ENCODE peak calls at places on chromosomes 4 and X, in four cellular contexts. One of them, this sample, is unnamed. For H3K27me3 and H3K4me1, the result is how much of the 10 kb centered on the place peaks cover.

GRCh38 chr4:139745111-139745639 is 79.6 kb downstream of the MGST2 start:
- DNase-seq in right cardiac atrium: no peak
- DNase-seq in body of pancreas: no peak
- DNase-seq in H9: no peak
- DNase-seq in this sample: no peak

GRCh38 chr4:89486673-89487072 is 179.1 kb upstream of the GPRIN3 start:
- DNase-seq in right cardiac atrium: no peak
- DNase-seq in body of pancreas: no peak
- DNase-seq in H9: no peak
- DNase-seq in this sample: no peak

GRCh38 chr4:149584703-149585102 is 230.9 kb downstream of the IQCM start:
- DNase-seq in H9: no peak
- DNase-seq in right cardiac atrium: no peak
- DNase-seq in body of pancreas: no peak
- DNase-seq in this sample: no peak

GRCh38 chr4:41006141-41006540 is 208.2 kb downstream of the APBB2 start:
- DNase-seq in right cardiac atrium: no peak
- DNase-seq in H9: no peak
- DNase-seq in body of pancreas: no peak
- DNase-seq in this sample: no peak

GRCh38 chr4:182736207-182736606 is 181.0 kb downstream of the DCTD start:
- DNase-seq in right cardiac atrium: no peak
- DNase-seq in body of pancreas: no peak
- DNase-seq in H9: no peak
- DNase-seq in this sample: no peak

GRCh38 chrX:134294548-134294947 is 57.6 kb downstream of the CCDC160 start:
- DNase-seq in right cardiac atrium: no peak
- DNase-seq in body of pancreas: no peak
- DNase-seq in H9: no peak
- DNase-seq in this sample: no peak

GRCh38 chr4:139555705-139556070 is 331 bp downstream of the SETD7 start:
- DNase-seq in right cardiac atrium: peak
- DNase-seq in body of pancreas: peak
- DNase-seq in H9: no peak
- DNase-seq in this sample: no peak

GRCh38 chr4:168515222-168516011 is 18.6 kb downstream of the PALLD start:
- DNase-seq in H9: no peak
- DNase-seq in body of pancreas: peak
- DNase-seq in right cardiac atrium: peak
- DNase-seq in this sample: no peak

GRCh38 chrX:40581333-40581910 is 652 bp downstream of the ATP6AP2 start:
- DNase-seq in body of pancreas: no peak
- DNase-seq in H9: no peak
- DNase-seq in right cardiac atrium: no peak
- DNase-seq in this sample: no peak

GRCh38 chr4:119623025-119623424 is 5.6 kb downstream of the PDE5A start:
- DNase-seq in body of pancreas: no peak
- DNase-seq in right cardiac atrium: no peak
- DNase-seq in H9: no peak
- DNase-seq in this sample: no peak

GRCh38 chrX:32937043-32937442 is 274.3 kb downstream of the DMD start:
- DNase-seq in body of pancreas: no peak
- DNase-seq in right cardiac atrium: no peak
- DNase-seq in H9: no peak
- DNase-seq in this sample: no peak

GRCh38 chr4:52606766-52607165 is 52.3 kb downstream of the USP46 start:
- DNase-seq in body of pancreas: no peak
- DNase-seq in H9: no peak
- DNase-seq in right cardiac atrium: no peak
- DNase-seq in this sample: no peak

DNA sequence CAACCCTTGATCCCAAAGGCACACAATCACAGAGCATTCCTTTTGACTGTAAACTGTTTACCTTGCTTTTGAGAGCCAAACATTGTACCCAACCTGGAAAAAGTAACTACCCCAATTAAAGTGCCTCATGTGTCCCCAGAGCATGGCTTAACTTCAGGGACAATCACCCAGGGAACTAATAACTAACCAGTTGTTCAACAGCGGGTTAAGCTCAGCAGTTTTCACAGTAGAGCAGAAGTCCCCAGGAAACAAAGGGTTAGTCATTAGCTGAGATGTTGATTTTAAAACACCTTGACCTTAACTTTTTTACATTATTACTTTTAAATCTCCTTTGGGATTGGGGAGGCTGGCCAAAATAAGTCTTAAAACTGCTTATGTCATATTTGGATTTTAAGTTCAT is 94.8 kb downstream of the RELL1 start:
- DNase-seq in H9: no peak
- DNase-seq in body of pancreas: no peak
- DNase-seq in right cardiac atrium: no peak
- DNase-seq in this sample: no peak
- H3K27ac ChIP-seq in H9: no peak
- H3K27ac ChIP-seq in body of pancreas: no peak
- H3K27ac ChIP-seq in right cardiac atrium: no peak
- H3K27ac ChIP-seq in this sample: no peak

GRCh38 chrX:152641996-152642395 is 4.3 kb downstream of the GABRQ start:
- DNase-seq in body of pancreas: no peak
- DNase-seq in H9: peak
- DNase-seq in right cardiac atrium: no peak
- DNase-seq in this sample: no peak
- H3K27me3 ChIP-seq in body of pancreas: under half
- H3K27me3 ChIP-seq in H9: under half
- H3K27me3 ChIP-seq in right cardiac atrium: under half
- H3K27me3 ChIP-seq in this sample: under half

GRCh38 chrX:48937065-48937907 is 18.5 kb upstream of the PIM2 start:
- DNase-seq in right cardiac atrium: peak
- DNase-seq in body of pancreas: peak
- DNase-seq in H9: no peak
- DNase-seq in this sample: peak

GRCh38 chrX:48934581-48935331 is 15.9 kb upstream of the PIM2 start:
- DNase-seq in H9: no peak
- DNase-seq in right cardiac atrium: no peak
- DNase-seq in body of pancreas: no peak
- DNase-seq in this sample: no peak

GRCh38 chrX:48938721-48939416 is 18.5 kb downstream of the OTUD5 start:
- DNase-seq in H9: no peak
- DNase-seq in right cardiac atrium: no peak
- DNase-seq in body of pancreas: no peak
- DNase-seq in this sample: peak

GRCh38 chrX:48933757-48934156 is 14.9 kb upstream of the PIM2 start:
- DNase-seq in body of pancreas: no peak
- DNase-seq in right cardiac atrium: no peak
- DNase-seq in H9: no peak
- DNase-seq in this sample: no peak

DNA sequence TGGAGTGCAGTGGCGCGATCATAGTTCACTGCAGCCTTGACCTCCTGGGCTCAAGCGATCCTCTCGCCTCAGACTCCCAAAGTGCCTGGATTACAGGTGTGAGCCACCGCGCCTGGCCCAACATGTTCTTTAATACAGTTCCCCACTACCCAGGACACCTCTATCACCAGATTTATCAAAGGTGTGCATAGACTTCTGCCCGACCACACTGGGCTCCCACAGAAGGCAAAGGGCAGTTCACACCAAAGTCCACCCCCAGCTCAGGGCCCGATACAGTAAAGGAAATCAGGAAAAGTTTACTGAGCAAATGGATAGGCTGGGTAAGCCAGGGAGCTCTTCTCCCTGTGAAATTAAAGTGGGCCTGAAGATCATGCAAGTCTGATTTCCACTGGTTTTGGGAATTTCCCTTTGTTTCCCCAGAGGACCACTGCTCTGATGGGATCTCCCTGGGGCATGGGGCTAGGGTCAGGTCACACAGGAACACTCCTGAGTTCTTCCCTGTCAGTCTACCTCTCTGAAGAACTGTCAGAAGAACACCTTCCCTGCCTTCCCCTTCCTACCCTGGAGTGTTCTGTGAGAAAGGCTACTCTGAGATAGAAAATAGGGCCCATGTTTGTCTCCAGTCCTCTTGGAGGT is 17.7 kb upstream of the PIM2 start:
- DNase-seq in H9: no peak
- DNase-seq in body of pancreas: no peak
- DNase-seq in right cardiac atrium: no peak
- DNase-seq in this sample: no peak
- H3K4me1 ChIP-seq in H9: under half
- H3K4me1 ChIP-seq in body of pancreas: under half
- H3K4me1 ChIP-seq in right cardiac atrium: under half
- H3K4me1 ChIP-seq in this sample: half or more

GRCh38 chr4:102599887-102600286 is 98.7 kb downstream of the NFKB1 start:
- DNase-seq in right cardiac atrium: no peak
- DNase-seq in body of pancreas: no peak
- DNase-seq in H9: no peak
- DNase-seq in this sample: no peak
- H3K27ac ChIP-seq in right cardiac atrium: no peak
- H3K27ac ChIP-seq in body of pancreas: no peak
- H3K27ac ChIP-seq in H9: no peak
- H3K27ac ChIP-seq in this sample: no peak

GRCh38 chr4:15913631-15913970 is 24.9 kb downstream of the FGFBP1 start:
- DNase-seq in body of pancreas: no peak
- DNase-seq in right cardiac atrium: no peak
- DNase-seq in H9: no peak
- DNase-seq in this sample: no peak

GRCh38 chr4:15912236-15912635 is 26.3 kb downstream of the FGFBP1 start:
- DNase-seq in body of pancreas: no peak
- DNase-seq in right cardiac atrium: no peak
- DNase-seq in H9: no peak
- DNase-seq in this sample: no peak

GRCh38 chr4:15914291-15914690 is 24.2 kb downstream of the FGFBP1 start:
- DNase-seq in right cardiac atrium: no peak
- DNase-seq in H9: no peak
- DNase-seq in body of pancreas: no peak
- DNase-seq in this sample: no peak

GRCh38 chr4:15914736-15915135 is 23.8 kb downstream of the FGFBP1 start:
- DNase-seq in H9: no peak
- DNase-seq in body of pancreas: no peak
- DNase-seq in right cardiac atrium: no peak
- DNase-seq in this sample: no peak

GRCh38 chr4:15912961-15913630 is 25.4 kb downstream of the FGFBP1 start:
- DNase-seq in body of pancreas: no peak
- DNase-seq in right cardiac atrium: no peak
- DNase-seq in H9: no peak
- DNase-seq in this sample: no peak
- H3K27me3 ChIP-seq in body of pancreas: under half
- H3K27me3 ChIP-seq in right cardiac atrium: under half
- H3K27me3 ChIP-seq in H9: under half
- H3K27me3 ChIP-seq in this sample: under half

DNA sequence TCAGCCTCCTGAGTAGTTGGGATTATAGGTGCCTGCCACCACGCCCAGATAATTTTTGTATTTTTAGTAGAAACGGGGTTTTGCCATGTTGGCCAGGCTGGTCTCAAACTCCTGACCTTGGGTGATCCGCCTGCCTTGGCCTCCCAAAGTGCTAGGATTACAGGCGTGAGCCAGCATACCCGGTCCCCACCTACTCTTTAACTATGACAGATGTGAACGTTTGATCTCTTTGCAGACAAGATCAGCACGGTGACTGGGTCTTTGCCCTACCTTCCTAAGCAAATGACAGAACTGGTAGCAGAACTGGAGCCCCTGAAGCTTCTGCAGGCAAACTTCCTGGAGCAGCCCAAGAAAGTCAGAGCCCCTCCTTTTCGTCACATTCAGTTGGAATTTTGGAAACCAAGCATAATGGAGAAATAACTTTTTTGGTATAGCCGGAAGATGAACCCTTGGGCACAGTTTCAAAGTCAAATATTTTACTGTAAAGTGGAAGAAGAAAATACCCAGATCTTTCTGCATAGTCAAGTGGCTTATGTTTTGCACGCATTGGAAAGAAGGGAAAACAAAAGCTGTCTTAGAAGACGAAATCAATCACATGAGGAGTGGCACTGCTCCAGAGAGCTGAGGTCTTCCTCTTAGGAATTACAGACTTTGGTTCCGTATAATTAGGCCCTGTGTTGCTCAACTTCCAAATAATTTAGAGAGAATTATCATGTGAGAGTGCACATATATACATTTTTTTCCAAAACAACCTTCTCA is 90.6 kb downstream of the SORBS2 start:
- DNase-seq in H9: no peak
- DNase-seq in right cardiac atrium: no peak
- DNase-seq in body of pancreas: no peak
- DNase-seq in this sample: no peak
- H3K4me1 ChIP-seq in H9: under half
- H3K4me1 ChIP-seq in right cardiac atrium: under half
- H3K4me1 ChIP-seq in body of pancreas: half or more
- H3K4me1 ChIP-seq in this sample: under half

DNA sequence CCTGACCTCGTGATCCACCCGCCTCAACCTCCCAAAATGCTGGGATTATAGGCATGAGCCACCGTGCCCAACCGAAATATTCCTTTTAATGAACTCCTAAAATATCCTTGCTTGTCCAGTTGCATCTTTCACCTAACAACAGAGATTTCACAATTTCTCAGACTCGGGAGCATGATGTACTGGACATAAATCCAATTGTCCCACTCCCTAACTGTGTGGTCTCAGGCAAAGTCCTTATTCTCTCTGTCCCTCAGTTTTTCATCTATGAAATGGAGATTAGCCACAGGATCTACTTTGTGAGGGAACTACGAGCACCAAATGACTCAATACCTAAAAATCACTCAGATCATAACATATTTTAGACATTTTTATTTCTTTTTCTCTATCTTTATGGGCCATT is 9.3 kb downstream of the RAB40A start:
- DNase-seq in H9: no peak
- DNase-seq in right cardiac atrium: no peak
- DNase-seq in body of pancreas: no peak
- DNase-seq in this sample: no peak
- H3K27ac ChIP-seq in H9: no peak
- H3K27ac ChIP-seq in right cardiac atrium: no peak
- H3K27ac ChIP-seq in body of pancreas: no peak
- H3K27ac ChIP-seq in this sample: no peak